ENCODE peak calls at places on chromosomes 11 and 22, in seven cellular contexts. V is tibial artery, L is mammary epithelial cell, X is heart left ventricle, Q is lung, Z is AG04450, J is hepatocyte. B is an unnamed sample. For H3K9me3, the result is how much of the 10 kb centered on the place peaks cover.

GRCh38 chr11:134639586-134640330 is 227.7 kb upstream of the B3GAT1 start:
- DNase-seq in J (peak), X (no peak), L (no peak), Z (no peak), V (no peak), Q (no peak), B (peak)

GRCh38 chr11:132595246-132595645 is 937.1 kb downstream of the OPCML start:
- DNase-seq in V (no peak), J (no peak), Z (no peak), Q (no peak), L (no peak), X (no peak), B (no peak)

GRCh38 chr11:47516155-47516554 is 36.8 kb downstream of the CELF1 start:
- DNase-seq in X (no peak), Z (no peak), Q (no peak), J (no peak), L (no peak), V (no peak), B (no peak)

GRCh38 chr11:34318111-34319037 is 39.4 kb downstream of the ABTB2 start:
- DNase-seq in J (peak), X (no peak), Z (no peak), L (peak), Q (no peak), V (no peak), B (peak)

GRCh38 chr11:95088946-95089619 is 563 bp upstream of the ENDOD1 start:
- DNase-seq in Z (no peak), V (no peak), X (no peak), Q (no peak), L (no peak), J (no peak), B (no peak)

GRCh38 chr11:27367881-27368280 is 4.9 kb upstream of the CCDC34 start:
- DNase-seq in Q (no peak), Z (no peak), V (no peak), L (no peak), X (no peak), J (no peak), B (no peak)

GRCh38 chr11:14237333-14237988 is 121.5 kb downstream of the RRAS2 start:
- DNase-seq in J (no peak), V (no peak), Z (no peak), X (no peak), Q (no peak), L (no peak), B (peak)

GRCh38 chr11:42772886-42773285 is 538.9 kb upstream of the API5 start:
- DNase-seq in J (no peak), Q (no peak), L (no peak), Z (no peak), V (no peak), X (no peak), B (no peak)

GRCh38 chr11:122723576-122723975 is 68.1 kb downstream of the UBASH3B start:
- DNase-seq in L (no peak), Q (no peak), Z (no peak), J (no peak), X (no peak), V (no peak), B (no peak)

GRCh38 chr11:63944987-63945386 is 6.2 kb downstream of the NAA40 start:
- DNase-seq in L (no peak), Z (no peak), J (peak), Q (no peak), V (peak), X (no peak), B (peak)

GRCh38 chr11:28963189-28963588 is 855.0 kb downstream of the METTL15 start:
- DNase-seq in Q (no peak), J (no peak), L (peak), X (no peak), V (no peak), Z (no peak), B (no peak)

GRCh38 chr11:99197477-99197876 is 176.7 kb downstream of the CNTN5 start:
- DNase-seq in L (no peak), Z (no peak), Q (no peak), V (no peak), X (no peak), J (no peak), B (no peak)

GRCh38 chr11:99199336-99199735 is 178.6 kb downstream of the CNTN5 start:
- DNase-seq in X (no peak), L (no peak), V (no peak), Q (no peak), J (peak), Z (no peak), B (no peak)

GRCh38 chr11:99198215-99198614 is 177.5 kb downstream of the CNTN5 start:
- DNase-seq in J (no peak), Z (no peak), V (no peak), Q (no peak), X (no peak), L (no peak), B (no peak)

DNA sequence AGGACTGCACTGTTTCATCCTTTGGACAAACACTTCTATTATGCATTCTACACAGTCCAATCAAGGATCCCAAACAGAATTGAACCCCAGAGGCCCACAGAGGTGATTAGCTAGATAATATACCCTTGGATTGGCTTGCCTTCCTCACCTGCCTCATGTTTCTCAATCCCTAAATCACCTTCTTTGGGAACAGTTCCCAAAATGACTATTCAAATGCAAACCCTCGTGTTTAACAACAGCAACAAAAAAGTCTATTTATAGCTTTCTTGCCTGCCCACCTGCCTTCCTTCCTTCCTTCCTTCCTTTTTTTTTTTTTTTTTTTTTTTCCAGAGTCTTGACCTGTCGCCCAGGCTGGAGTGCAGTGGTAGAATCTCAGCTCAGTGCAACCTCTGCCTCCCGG is 180.0 kb downstream of the CNTN5 start:
- DNase-seq in V (no peak), Q (no peak), X (no peak), Z (no peak), L (no peak), J (no peak), B (no peak)
- H3K9me3 ChIP-seq in V (under half), Q (under half), X (under half), Z (under half), L (under half), J (under half), B (under half)

GRCh38 chr11:65135633-65136145 is 1.4 kb upstream of the SYVN1 start:
- DNase-seq in J (no peak), X (no peak), V (peak), Q (no peak), L (no peak), Z (no peak), B (no peak)

GRCh38 chr11:65132988-65133700 is 1.2 kb downstream of the SYVN1 start:
- DNase-seq in L (peak), Z (no peak), J (peak), V (peak), X (no peak), Q (peak), B (peak)

GRCh38 chr11:65133724-65134123 is 595 bp downstream of the SYVN1 start:
- DNase-seq in L (no peak), Z (no peak), J (no peak), Q (no peak), V (peak), X (no peak), B (no peak)

GRCh38 chr11:65134952-65135632 is 773 bp upstream of the SYVN1 start:
- DNase-seq in Z (peak), X (peak), V (peak), Q (peak), L (peak), J (peak), B (peak)

DNA sequence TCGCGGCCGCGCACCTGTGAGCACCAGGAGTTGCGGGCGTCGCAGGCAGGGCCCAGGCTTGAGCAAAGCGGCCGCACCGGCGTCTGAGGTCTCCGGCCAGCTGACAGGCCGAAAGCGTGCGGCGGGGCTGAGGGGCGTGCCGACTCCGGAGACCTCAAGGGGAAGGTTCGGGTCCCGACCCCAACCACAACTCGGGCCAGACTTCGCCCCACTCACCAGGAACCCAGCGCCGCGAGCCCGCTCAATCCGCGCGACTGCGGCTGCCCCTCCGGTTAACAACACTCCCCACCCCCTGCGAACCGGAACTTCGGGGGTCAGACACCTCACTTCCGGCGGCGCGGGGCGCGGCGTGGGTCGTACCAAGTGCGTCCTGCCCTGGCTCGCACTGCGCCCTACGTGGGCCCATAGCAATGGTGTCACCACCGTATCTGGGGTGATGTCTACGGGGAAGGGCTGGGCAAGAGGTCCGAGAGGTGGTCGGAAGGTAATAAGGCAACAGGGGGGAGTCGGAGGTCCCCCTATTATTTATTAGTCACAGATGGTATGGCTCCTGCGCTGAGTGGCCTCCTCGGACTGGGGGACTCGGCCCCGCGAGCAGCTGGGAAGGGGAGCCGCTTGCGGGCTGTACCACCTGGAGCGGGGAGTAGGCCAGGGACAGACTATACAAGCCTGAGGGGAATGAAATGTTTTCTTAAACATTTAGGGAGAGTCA is at the start of gene SYVN1:
- DNase-seq in Q (peak), X (peak), L (peak), J (peak), Z (peak), V (peak), B (peak)
- TF ChIP-seq CTCF in Q (no peak), X (no peak), L (no peak), J (no peak), Z (no peak), V (no peak), B (no peak)

GRCh38 chr22:49168219-49168813 is 659.4 kb downstream of the BRD1 start:
- DNase-seq in V (no peak), Z (no peak), X (peak), Q (no peak), L (no peak), J (no peak), B (no peak)
- H3K9me3 ChIP-seq in V (under half), Z (half or more), X (under half), Q (under half), L (half or more), J (under half), B (under half)

DNA sequence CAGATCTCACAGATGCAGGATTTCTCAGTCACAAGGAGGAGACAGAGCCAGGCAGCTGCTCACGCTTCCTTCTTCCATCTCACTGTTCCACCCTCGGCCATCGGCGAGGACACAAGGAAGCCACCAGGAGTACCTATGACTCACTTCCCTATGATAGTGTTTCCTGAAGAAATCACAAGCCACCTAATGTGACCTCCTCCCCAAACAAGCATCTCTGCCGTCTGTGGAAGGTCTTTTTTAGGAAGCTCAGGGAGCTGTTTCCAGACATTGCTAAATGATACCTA is 672.7 kb downstream of the TBC1D22A start:
- DNase-seq in Q (no peak), J (no peak), L (no peak), X (no peak), V (no peak), Z (no peak), B (no peak)
- TF ChIP-seq CTCF in Q (no peak), J (no peak), L (no peak), X (no peak), V (no peak), Z (no peak), B (no peak)

DNA sequence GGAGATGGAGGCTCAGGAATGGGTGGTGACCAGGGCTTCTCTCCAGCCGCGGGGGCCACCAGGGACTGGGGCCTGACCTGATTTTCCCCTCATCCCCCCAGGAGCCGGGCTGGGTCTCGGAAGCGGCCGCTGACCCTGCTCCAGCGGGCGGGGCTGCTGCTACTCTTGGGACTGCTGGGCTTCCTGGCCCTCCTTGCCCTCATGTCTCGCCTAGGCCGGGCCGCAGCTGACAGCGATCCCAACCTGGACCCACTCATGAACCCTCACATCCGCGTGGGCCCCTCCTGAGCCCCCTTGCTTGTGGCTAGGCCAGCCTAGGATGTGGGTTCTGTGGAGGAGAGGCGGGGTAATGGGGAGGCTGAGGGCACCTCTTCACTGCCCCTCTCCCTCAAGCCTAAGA is 3.8 kb downstream of the ZFPL1 start:
- DNase-seq in Z (no peak), V (no peak), Q (no peak), J (no peak), X (no peak), L (no peak), B (no peak)
- H3K9me3 ChIP-seq in Z (under half), V (under half), Q (under half), J (under half), X (under half), L (under half), B (under half)

DNA sequence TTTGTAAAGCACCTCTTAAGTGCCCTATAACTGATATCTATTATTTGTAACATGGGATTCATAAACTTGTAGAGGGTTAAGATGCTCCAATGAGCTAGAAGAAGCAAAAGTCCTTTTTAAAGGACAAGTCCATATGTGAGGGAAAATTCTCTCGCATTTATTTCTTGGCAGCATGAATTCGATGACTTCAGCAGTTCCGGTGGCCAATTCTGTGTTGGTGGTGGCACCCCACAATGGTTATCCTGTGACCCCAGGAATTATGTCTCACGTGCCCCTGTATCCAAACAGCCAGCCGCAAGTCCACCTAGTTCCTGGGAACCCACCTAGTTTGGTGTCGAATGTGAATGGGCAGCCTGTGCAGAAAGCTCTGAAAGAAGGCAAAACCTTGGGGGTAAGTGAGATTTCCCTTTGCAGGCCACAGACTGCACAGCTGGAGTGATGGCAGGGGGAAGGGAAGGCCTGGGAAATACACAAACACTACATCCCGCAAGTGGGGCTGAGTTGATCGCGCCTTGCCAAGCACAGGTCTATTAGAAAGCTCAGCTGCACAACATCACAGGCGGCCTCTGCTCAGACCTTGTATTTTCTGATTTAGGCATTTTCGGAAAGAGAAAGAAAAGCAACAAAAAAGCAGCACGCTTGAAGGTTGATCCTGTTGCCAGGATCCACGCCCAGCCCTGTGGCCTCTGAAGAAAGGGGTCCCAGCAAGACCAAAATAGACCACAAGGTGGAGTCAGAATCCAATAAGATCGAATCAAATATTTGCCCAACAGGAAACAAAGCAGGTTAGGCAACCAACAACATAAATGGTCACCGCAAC is 1.5 kb downstream of the MS4A8 start:
- DNase-seq in Z (no peak), X (no peak), Q (peak), L (no peak), J (peak), V (no peak), B (peak)
- TF ChIP-seq CTCF in Z (peak), X (peak), Q (no peak), L (peak), J (peak), V (no peak), B (peak)

DNA sequence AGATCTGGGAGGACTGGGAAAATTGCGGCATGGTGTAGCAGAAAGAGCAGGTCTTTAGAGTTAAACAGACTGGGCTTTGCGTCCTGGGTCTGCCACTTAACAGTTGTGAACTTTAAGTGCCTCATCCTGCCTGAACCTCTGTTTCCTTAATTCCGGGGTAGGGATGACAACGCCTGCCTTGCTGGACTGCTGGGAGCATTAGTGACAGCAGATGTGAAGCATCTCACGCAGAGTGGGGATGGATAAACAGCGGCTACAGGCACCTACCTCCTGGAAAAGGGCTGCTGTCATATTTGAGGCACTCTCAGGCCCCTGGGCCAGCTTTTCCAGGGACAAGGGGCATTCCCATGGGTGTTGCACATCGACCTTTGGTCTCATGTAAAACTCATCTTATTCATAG is 572.1 kb downstream of the TBC1D22A start:
- DNase-seq in Z (no peak), X (no peak), J (no peak), V (no peak), L (no peak), Q (no peak), B (no peak)
- H3K9me3 ChIP-seq in Z (under half), X (under half), J (under half), V (under half), L (under half), Q (under half), B (under half)

DNA sequence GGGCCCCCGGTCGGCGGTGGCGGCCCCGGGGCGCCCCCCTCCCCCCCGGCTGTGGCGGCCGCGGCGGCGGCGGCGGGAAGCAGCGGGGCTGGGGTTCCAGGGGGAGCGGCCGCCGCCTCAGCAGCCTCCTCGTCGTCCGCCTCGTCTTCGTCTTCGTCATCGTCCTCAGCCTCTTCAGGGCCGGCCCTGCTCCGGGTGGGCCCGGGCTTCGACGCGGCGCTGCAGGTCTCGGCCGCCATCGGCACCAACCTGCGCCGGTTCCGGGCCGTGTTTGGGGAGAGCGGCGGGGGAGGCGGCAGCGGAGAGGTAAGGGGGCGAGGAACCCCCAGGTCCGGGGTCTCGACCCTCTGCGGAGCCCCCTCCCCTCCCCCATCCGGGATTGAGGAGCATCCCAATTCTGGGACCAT is 350 bp downstream of the KMT2A start:
- DNase-seq in Q (no peak), X (peak), L (no peak), J (no peak), V (peak), Z (no peak), B (peak)
- TF ChIP-seq CTCF in Q (no peak), X (no peak), L (no peak), J (no peak), V (no peak), Z (no peak), B (no peak)